ENCODE peak calls at places on chromosomes 3 and 15, in six cellular contexts. One of them, this sample, is unnamed.

GRCh38 chr3:4981688-4982494 is 2.7 kb downstream of the BHLHE40 start:
- DNase-seq in NT2/D1: no peak
- DNase-seq in stimulated activated CD4-positive, alpha-beta T cell treated with anti-CD3 and anti-CD28 coated beads, Interleukin-1b, Interleukin-23, amount 100 ng/mL, for 24 hours: no peak
- DNase-seq in foreskin fibroblast: peak; percentile 47
- DNase-seq in heart left ventricle: no peak
- DNase-seq in fibroblast of pulmonary artery: peak; percentile 87
- DNase-seq in this sample: no peak

GRCh38 chr15:71195242-71195641 is 80.0 kb downstream of the THSD4 start:
- DNase-seq in stimulated activated CD4-positive, alpha-beta T cell treated with anti-CD3 and anti-CD28 coated beads, Interleukin-1b, Interleukin-23, amount 100 ng/mL, for 24 hours: no peak
- DNase-seq in NT2/D1: peak; percentile 28
- DNase-seq in heart left ventricle: no peak
- DNase-seq in fibroblast of pulmonary artery: peak; percentile 26
- DNase-seq in foreskin fibroblast: no peak
- DNase-seq in this sample: peak; percentile 32

GRCh38 chr3:35638640-35639250 is 580 bp upstream of the ARPP21 start:
- DNase-seq in foreskin fibroblast: no peak
- DNase-seq in fibroblast of pulmonary artery: no peak
- DNase-seq in heart left ventricle: no peak
- DNase-seq in NT2/D1: no peak
- DNase-seq in stimulated activated CD4-positive, alpha-beta T cell treated with anti-CD3 and anti-CD28 coated beads, Interleukin-1b, Interleukin-23, amount 100 ng/mL, for 24 hours: no peak
- DNase-seq in this sample: no peak

GRCh38 chr3:41097896-41098496 is 101.3 kb upstream of the CTNNB1 start:
- DNase-seq in stimulated activated CD4-positive, alpha-beta T cell treated with anti-CD3 and anti-CD28 coated beads, Interleukin-1b, Interleukin-23, amount 100 ng/mL, for 24 hours: no peak
- DNase-seq in foreskin fibroblast: no peak
- DNase-seq in heart left ventricle: no peak
- DNase-seq in fibroblast of pulmonary artery: no peak
- DNase-seq in NT2/D1: no peak
- DNase-seq in this sample: no peak

GRCh38 chr3:31371464-31371863 is 161.3 kb upstream of the STT3B start:
- DNase-seq in stimulated activated CD4-positive, alpha-beta T cell treated with anti-CD3 and anti-CD28 coated beads, Interleukin-1b, Interleukin-23, amount 100 ng/mL, for 24 hours: no peak
- DNase-seq in foreskin fibroblast: no peak
- DNase-seq in fibroblast of pulmonary artery: no peak
- DNase-seq in NT2/D1: no peak
- DNase-seq in heart left ventricle: no peak
- DNase-seq in this sample: no peak

GRCh38 chr3:196867155-196867506 is 589 bp upstream of the SENP5 start:
- DNase-seq in foreskin fibroblast: no peak
- DNase-seq in fibroblast of pulmonary artery: no peak
- DNase-seq in heart left ventricle: no peak
- DNase-seq in NT2/D1: no peak
- DNase-seq in stimulated activated CD4-positive, alpha-beta T cell treated with anti-CD3 and anti-CD28 coated beads, Interleukin-1b, Interleukin-23, amount 100 ng/mL, for 24 hours: no peak
- DNase-seq in this sample: no peak

GRCh38 chr3:52453496-52454234 is at the start of gene TNNC1:
- DNase-seq in fibroblast of pulmonary artery: no peak
- DNase-seq in heart left ventricle: peak; percentile 80
- DNase-seq in foreskin fibroblast: no peak
- DNase-seq in stimulated activated CD4-positive, alpha-beta T cell treated with anti-CD3 and anti-CD28 coated beads, Interleukin-1b, Interleukin-23, amount 100 ng/mL, for 24 hours: no peak
- DNase-seq in NT2/D1: no peak
- DNase-seq in this sample: no peak

GRCh38 chr3:197216169-197216860 is 82.1 kb downstream of the DLG1 start:
- DNase-seq in NT2/D1: no peak
- DNase-seq in stimulated activated CD4-positive, alpha-beta T cell treated with anti-CD3 and anti-CD28 coated beads, Interleukin-1b, Interleukin-23, amount 100 ng/mL, for 24 hours: no peak
- DNase-seq in foreskin fibroblast: peak; percentile 21
- DNase-seq in heart left ventricle: no peak
- DNase-seq in fibroblast of pulmonary artery: peak; percentile 68
- DNase-seq in this sample: peak; percentile 40

GRCh38 chr3:187230011-187230410 is 32.7 kb downstream of the RTP1 start:
- DNase-seq in foreskin fibroblast: no peak
- DNase-seq in heart left ventricle: no peak
- DNase-seq in NT2/D1: no peak
- DNase-seq in fibroblast of pulmonary artery: no peak
- DNase-seq in stimulated activated CD4-positive, alpha-beta T cell treated with anti-CD3 and anti-CD28 coated beads, Interleukin-1b, Interleukin-23, amount 100 ng/mL, for 24 hours: no peak
- DNase-seq in this sample: no peak

GRCh38 chr15:99414755-99415731 is 150.7 kb upstream of the MEF2A start:
- DNase-seq in foreskin fibroblast: no peak
- DNase-seq in stimulated activated CD4-positive, alpha-beta T cell treated with anti-CD3 and anti-CD28 coated beads, Interleukin-1b, Interleukin-23, amount 100 ng/mL, for 24 hours: no peak
- DNase-seq in fibroblast of pulmonary artery: no peak
- DNase-seq in heart left ventricle: no peak
- DNase-seq in NT2/D1: no peak
- DNase-seq in this sample: no peak

GRCh38 chr3:142857056-142857455 is 31.8 kb downstream of the PCOLCE2 start:
- DNase-seq in fibroblast of pulmonary artery: peak; percentile 7
- DNase-seq in NT2/D1: no peak
- DNase-seq in stimulated activated CD4-positive, alpha-beta T cell treated with anti-CD3 and anti-CD28 coated beads, Interleukin-1b, Interleukin-23, amount 100 ng/mL, for 24 hours: no peak
- DNase-seq in foreskin fibroblast: no peak
- DNase-seq in heart left ventricle: peak; percentile 57
- DNase-seq in this sample: peak; percentile 29

GRCh38 chr3:187101184-187102072 is 37.9 kb downstream of the RPL39L start:
- DNase-seq in NT2/D1: no peak
- DNase-seq in foreskin fibroblast: peak; percentile 68
- DNase-seq in stimulated activated CD4-positive, alpha-beta T cell treated with anti-CD3 and anti-CD28 coated beads, Interleukin-1b, Interleukin-23, amount 100 ng/mL, for 24 hours: peak; percentile 12
- DNase-seq in heart left ventricle: peak; percentile 84
- DNase-seq in fibroblast of pulmonary artery: peak; percentile 90
- DNase-seq in this sample: peak; percentile 63

GRCh38 chr3:177257625-177258024 is 60.3 kb upstream of the TBL1XR1 start:
- DNase-seq in heart left ventricle: no peak
- DNase-seq in foreskin fibroblast: no peak
- DNase-seq in fibroblast of pulmonary artery: no peak
- DNase-seq in NT2/D1: no peak
- DNase-seq in stimulated activated CD4-positive, alpha-beta T cell treated with anti-CD3 and anti-CD28 coated beads, Interleukin-1b, Interleukin-23, amount 100 ng/mL, for 24 hours: no peak
- DNase-seq in this sample: no peak

GRCh38 chr15:67691450-67691849 is 133.9 kb upstream of the SKOR1 start:
- DNase-seq in NT2/D1: peak; percentile 27
- DNase-seq in fibroblast of pulmonary artery: no peak
- DNase-seq in stimulated activated CD4-positive, alpha-beta T cell treated with anti-CD3 and anti-CD28 coated beads, Interleukin-1b, Interleukin-23, amount 100 ng/mL, for 24 hours: no peak
- DNase-seq in foreskin fibroblast: no peak
- DNase-seq in heart left ventricle: no peak
- DNase-seq in this sample: no peak

GRCh38 chr3:66099541-66100065 is 60.9 kb upstream of the MAGI1 start:
- DNase-seq in heart left ventricle: no peak
- DNase-seq in foreskin fibroblast: no peak
- DNase-seq in stimulated activated CD4-positive, alpha-beta T cell treated with anti-CD3 and anti-CD28 coated beads, Interleukin-1b, Interleukin-23, amount 100 ng/mL, for 24 hours: no peak
- DNase-seq in fibroblast of pulmonary artery: no peak
- DNase-seq in NT2/D1: no peak
- DNase-seq in this sample: no peak

GRCh38 chr3:23650371-23651140 is 155.2 kb upstream of the UBE2E1 start:
- DNase-seq in foreskin fibroblast: peak; percentile 90
- DNase-seq in NT2/D1: no peak
- DNase-seq in heart left ventricle: no peak
- DNase-seq in stimulated activated CD4-positive, alpha-beta T cell treated with anti-CD3 and anti-CD28 coated beads, Interleukin-1b, Interleukin-23, amount 100 ng/mL, for 24 hours: no peak
- DNase-seq in fibroblast of pulmonary artery: peak; percentile 78
- DNase-seq in this sample: peak; percentile 58

GRCh38 chr3:128808672-128809071 is 70.7 kb upstream of the ACAD9 start:
- DNase-seq in NT2/D1: no peak
- DNase-seq in foreskin fibroblast: no peak
- DNase-seq in heart left ventricle: no peak
- DNase-seq in stimulated activated CD4-positive, alpha-beta T cell treated with anti-CD3 and anti-CD28 coated beads, Interleukin-1b, Interleukin-23, amount 100 ng/mL, for 24 hours: no peak
- DNase-seq in fibroblast of pulmonary artery: no peak
- DNase-seq in this sample: no peak

GRCh38 chr3:61668317-61668864 is 107.0 kb downstream of the PTPRG start:
- DNase-seq in stimulated activated CD4-positive, alpha-beta T cell treated with anti-CD3 and anti-CD28 coated beads, Interleukin-1b, Interleukin-23, amount 100 ng/mL, for 24 hours: no peak
- DNase-seq in foreskin fibroblast: no peak
- DNase-seq in heart left ventricle: no peak
- DNase-seq in fibroblast of pulmonary artery: no peak
- DNase-seq in NT2/D1: no peak
- DNase-seq in this sample: no peak

GRCh38 chr15:45197512-45197911 is 9.7 kb upstream of the SHF start:
- DNase-seq in foreskin fibroblast: no peak
- DNase-seq in heart left ventricle: no peak
- DNase-seq in stimulated activated CD4-positive, alpha-beta T cell treated with anti-CD3 and anti-CD28 coated beads, Interleukin-1b, Interleukin-23, amount 100 ng/mL, for 24 hours: no peak
- DNase-seq in fibroblast of pulmonary artery: no peak
- DNase-seq in NT2/D1: no peak
- DNase-seq in this sample: no peak

GRCh38 chr3:65685621-65686020 is 353.1 kb downstream of the MAGI1 start:
- DNase-seq in foreskin fibroblast: no peak
- DNase-seq in stimulated activated CD4-positive, alpha-beta T cell treated with anti-CD3 and anti-CD28 coated beads, Interleukin-1b, Interleukin-23, amount 100 ng/mL, for 24 hours: no peak
- DNase-seq in fibroblast of pulmonary artery: peak; percentile 42
- DNase-seq in heart left ventricle: no peak
- DNase-seq in NT2/D1: no peak
- DNase-seq in this sample: no peak

GRCh38 chr3:191236635-191237034 is 37.6 kb downstream of the OSTN start:
- DNase-seq in NT2/D1: no peak
- DNase-seq in foreskin fibroblast: peak; percentile 44
- DNase-seq in stimulated activated CD4-positive, alpha-beta T cell treated with anti-CD3 and anti-CD28 coated beads, Interleukin-1b, Interleukin-23, amount 100 ng/mL, for 24 hours: no peak
- DNase-seq in fibroblast of pulmonary artery: peak; percentile 33
- DNase-seq in heart left ventricle: no peak
- DNase-seq in this sample: peak; percentile 9

GRCh38 chr3:89368846-89369245 is 261.4 kb downstream of the EPHA3 start:
- DNase-seq in stimulated activated CD4-positive, alpha-beta T cell treated with anti-CD3 and anti-CD28 coated beads, Interleukin-1b, Interleukin-23, amount 100 ng/mL, for 24 hours: no peak
- DNase-seq in fibroblast of pulmonary artery: no peak
- DNase-seq in foreskin fibroblast: no peak
- DNase-seq in heart left ventricle: no peak
- DNase-seq in NT2/D1: no peak
- DNase-seq in this sample: no peak